ENCODE peak calls at places on chromosomes 12 and 14, in eight cellular contexts. One of them, this sample, is unnamed.

GRCh38 chr14:21902561-21903199 is 229.1 kb upstream of the OR4E1 start:
- DNase-seq in T follicular helper cell: peak; percentile 6
- DNase-seq in Daoy: peak; percentile 17
- DNase-seq in T47D: no peak
- DNase-seq in activated CD4-positive, alpha-beta T cell treated with anti-CD3 and anti-CD28 coated beads, Interleukin-2, amount 50 U/mL, for 24 hours: no peak
- DNase-seq in non-pigmented ciliary epithelial cell: no peak
- DNase-seq in Caki2: no peak
- DNase-seq in HEK293T: no peak
- DNase-seq in this sample: peak; percentile 8

GRCh38 chr12:16520328-16520727 is 85.6 kb downstream of the LMO3 start:
- DNase-seq in T follicular helper cell: no peak
- DNase-seq in Daoy: peak; percentile 10
- DNase-seq in T47D: no peak
- DNase-seq in activated CD4-positive, alpha-beta T cell treated with anti-CD3 and anti-CD28 coated beads, Interleukin-2, amount 50 U/mL, for 24 hours: no peak
- DNase-seq in non-pigmented ciliary epithelial cell: no peak
- DNase-seq in Caki2: no peak
- DNase-seq in HEK293T: no peak
- DNase-seq in this sample: peak; percentile 2

GRCh38 chr12:123265851-123266678 is 5.6 kb downstream of the CDK2AP1 start:
- DNase-seq in T follicular helper cell: no peak
- DNase-seq in Daoy: no peak
- DNase-seq in T47D: no peak
- DNase-seq in activated CD4-positive, alpha-beta T cell treated with anti-CD3 and anti-CD28 coated beads, Interleukin-2, amount 50 U/mL, for 24 hours: no peak
- DNase-seq in non-pigmented ciliary epithelial cell: no peak
- DNase-seq in Caki2: no peak
- DNase-seq in HEK293T: no peak
- DNase-seq in this sample: no peak

GRCh38 chr12:32124637-32125036 is 18.0 kb downstream of the BICD1 start:
- DNase-seq in T follicular helper cell: no peak
- DNase-seq in Daoy: no peak
- DNase-seq in T47D: no peak
- DNase-seq in activated CD4-positive, alpha-beta T cell treated with anti-CD3 and anti-CD28 coated beads, Interleukin-2, amount 50 U/mL, for 24 hours: no peak
- DNase-seq in non-pigmented ciliary epithelial cell: no peak
- DNase-seq in Caki2: no peak
- DNase-seq in HEK293T: no peak
- DNase-seq in this sample: no peak

GRCh38 chr12:77388611-77389265 is 323.4 kb upstream of the E2F7 start:
- DNase-seq in T follicular helper cell: no peak
- DNase-seq in Daoy: no peak
- DNase-seq in T47D: no peak
- DNase-seq in activated CD4-positive, alpha-beta T cell treated with anti-CD3 and anti-CD28 coated beads, Interleukin-2, amount 50 U/mL, for 24 hours: no peak
- DNase-seq in non-pigmented ciliary epithelial cell: no peak
- DNase-seq in Caki2: no peak
- DNase-seq in HEK293T: no peak
- DNase-seq in this sample: no peak

GRCh38 chr14:72742682-72743195 is 151.2 kb downstream of the DPF3 start:
- DNase-seq in T follicular helper cell: no peak
- DNase-seq in Daoy: no peak
- DNase-seq in T47D: no peak
- DNase-seq in activated CD4-positive, alpha-beta T cell treated with anti-CD3 and anti-CD28 coated beads, Interleukin-2, amount 50 U/mL, for 24 hours: no peak
- DNase-seq in non-pigmented ciliary epithelial cell: no peak
- DNase-seq in Caki2: no peak
- DNase-seq in HEK293T: no peak
- DNase-seq in this sample: no peak

GRCh38 chr12:1908758-1909157 is 9.7 kb downstream of the CACNA2D4 start:
- DNase-seq in T follicular helper cell: no peak
- DNase-seq in Daoy: no peak
- DNase-seq in T47D: no peak
- DNase-seq in activated CD4-positive, alpha-beta T cell treated with anti-CD3 and anti-CD28 coated beads, Interleukin-2, amount 50 U/mL, for 24 hours: no peak
- DNase-seq in non-pigmented ciliary epithelial cell: no peak
- DNase-seq in Caki2: no peak
- DNase-seq in HEK293T: peak; percentile 2
- DNase-seq in this sample: no peak

GRCh38 chr14:92938235-92938875 is 15.4 kb downstream of the CHGA start:
- DNase-seq in T follicular helper cell: no peak
- DNase-seq in Daoy: no peak
- DNase-seq in T47D: no peak
- DNase-seq in activated CD4-positive, alpha-beta T cell treated with anti-CD3 and anti-CD28 coated beads, Interleukin-2, amount 50 U/mL, for 24 hours: no peak
- DNase-seq in non-pigmented ciliary epithelial cell: no peak
- DNase-seq in Caki2: no peak
- DNase-seq in HEK293T: no peak
- DNase-seq in this sample: no peak

GRCh38 chr12:32032205-32032810 is 73.1 kb downstream of the RESF1 start:
- DNase-seq in T follicular helper cell: no peak
- DNase-seq in Daoy: peak; percentile 49
- DNase-seq in T47D: no peak
- DNase-seq in activated CD4-positive, alpha-beta T cell treated with anti-CD3 and anti-CD28 coated beads, Interleukin-2, amount 50 U/mL, for 24 hours: no peak
- DNase-seq in non-pigmented ciliary epithelial cell: peak; percentile 24
- DNase-seq in Caki2: no peak
- DNase-seq in HEK293T: peak; percentile 30
- DNase-seq in this sample: peak; percentile 73

GRCh38 chr12:124637586-124637985 is 70.2 kb upstream of the NCOR2 start:
- DNase-seq in T follicular helper cell: no peak
- DNase-seq in Daoy: no peak
- DNase-seq in T47D: peak; percentile 35
- DNase-seq in activated CD4-positive, alpha-beta T cell treated with anti-CD3 and anti-CD28 coated beads, Interleukin-2, amount 50 U/mL, for 24 hours: no peak
- DNase-seq in non-pigmented ciliary epithelial cell: no peak
- DNase-seq in Caki2: no peak
- DNase-seq in HEK293T: no peak
- DNase-seq in this sample: no peak

GRCh38 chr12:3216097-3216496 is 138.9 kb downstream of the TSPAN9 start:
- DNase-seq in T follicular helper cell: no peak
- DNase-seq in Daoy: no peak
- DNase-seq in T47D: no peak
- DNase-seq in activated CD4-positive, alpha-beta T cell treated with anti-CD3 and anti-CD28 coated beads, Interleukin-2, amount 50 U/mL, for 24 hours: no peak
- DNase-seq in non-pigmented ciliary epithelial cell: no peak
- DNase-seq in Caki2: no peak
- DNase-seq in HEK293T: no peak
- DNase-seq in this sample: no peak

GRCh38 chr12:4141344-4142270 is 132.0 kb upstream of the CCND2 start:
- DNase-seq in T follicular helper cell: no peak
- DNase-seq in Daoy: no peak
- DNase-seq in T47D: no peak
- DNase-seq in activated CD4-positive, alpha-beta T cell treated with anti-CD3 and anti-CD28 coated beads, Interleukin-2, amount 50 U/mL, for 24 hours: no peak
- DNase-seq in non-pigmented ciliary epithelial cell: no peak
- DNase-seq in Caki2: no peak
- DNase-seq in HEK293T: no peak
- DNase-seq in this sample: no peak

GRCh38 chr14:99035712-99036593 is 236.0 kb downstream of the BCL11B start:
- DNase-seq in T follicular helper cell: no peak
- DNase-seq in Daoy: peak; percentile 97
- DNase-seq in T47D: peak; percentile 21
- DNase-seq in activated CD4-positive, alpha-beta T cell treated with anti-CD3 and anti-CD28 coated beads, Interleukin-2, amount 50 U/mL, for 24 hours: no peak
- DNase-seq in non-pigmented ciliary epithelial cell: peak; percentile 63
- DNase-seq in Caki2: peak; percentile 67
- DNase-seq in HEK293T: no peak
- DNase-seq in this sample: peak; percentile 69

GRCh38 chr14:99819514-99819913 is 26.3 kb downstream of the EML1 start:
- DNase-seq in T follicular helper cell: no peak
- DNase-seq in Daoy: no peak
- DNase-seq in T47D: no peak
- DNase-seq in activated CD4-positive, alpha-beta T cell treated with anti-CD3 and anti-CD28 coated beads, Interleukin-2, amount 50 U/mL, for 24 hours: no peak
- DNase-seq in non-pigmented ciliary epithelial cell: no peak
- DNase-seq in Caki2: no peak
- DNase-seq in HEK293T: no peak
- DNase-seq in this sample: no peak

GRCh38 chr12:12819752-12820311 is 6.7 kb downstream of the DDX47 start:
- DNase-seq in T follicular helper cell: no peak
- DNase-seq in Daoy: peak; percentile 96
- DNase-seq in T47D: peak; percentile 59
- DNase-seq in activated CD4-positive, alpha-beta T cell treated with anti-CD3 and anti-CD28 coated beads, Interleukin-2, amount 50 U/mL, for 24 hours: no peak
- DNase-seq in non-pigmented ciliary epithelial cell: peak; percentile 94
- DNase-seq in Caki2: peak; percentile 94
- DNase-seq in HEK293T: no peak
- DNase-seq in this sample: peak; percentile 99

GRCh38 chr14:94542811-94543449 is 18.3 kb upstream of the SERPINA4 start:
- DNase-seq in T follicular helper cell: no peak
- DNase-seq in Daoy: no peak
- DNase-seq in T47D: no peak
- DNase-seq in activated CD4-positive, alpha-beta T cell treated with anti-CD3 and anti-CD28 coated beads, Interleukin-2, amount 50 U/mL, for 24 hours: no peak
- DNase-seq in non-pigmented ciliary epithelial cell: no peak
- DNase-seq in Caki2: no peak
- DNase-seq in HEK293T: no peak
- DNase-seq in this sample: no peak

GRCh38 chr12:104212516-104212915 is 3.1 kb upstream of the TXNRD1 start:
- DNase-seq in T follicular helper cell: no peak
- DNase-seq in Daoy: no peak
- DNase-seq in T47D: no peak
- DNase-seq in activated CD4-positive, alpha-beta T cell treated with anti-CD3 and anti-CD28 coated beads, Interleukin-2, amount 50 U/mL, for 24 hours: no peak
- DNase-seq in non-pigmented ciliary epithelial cell: no peak
- DNase-seq in Caki2: no peak
- DNase-seq in HEK293T: no peak
- DNase-seq in this sample: peak; percentile 39

GRCh38 chr14:74546416-74546815 is 52.9 kb downstream of the ISCA2 start:
- DNase-seq in T follicular helper cell: no peak
- DNase-seq in Daoy: no peak
- DNase-seq in T47D: no peak
- DNase-seq in activated CD4-positive, alpha-beta T cell treated with anti-CD3 and anti-CD28 coated beads, Interleukin-2, amount 50 U/mL, for 24 hours: no peak
- DNase-seq in non-pigmented ciliary epithelial cell: no peak
- DNase-seq in Caki2: no peak
- DNase-seq in HEK293T: no peak
- DNase-seq in this sample: no peak

GRCh38 chr14:90644882-90645281 is 171.3 kb downstream of the TTC7B start:
- DNase-seq in T follicular helper cell: no peak
- DNase-seq in Daoy: no peak
- DNase-seq in T47D: no peak
- DNase-seq in activated CD4-positive, alpha-beta T cell treated with anti-CD3 and anti-CD28 coated beads, Interleukin-2, amount 50 U/mL, for 24 hours: no peak
- DNase-seq in non-pigmented ciliary epithelial cell: no peak
- DNase-seq in Caki2: no peak
- DNase-seq in HEK293T: no peak
- DNase-seq in this sample: peak; percentile 87

GRCh38 chr12:50221228-50222008 is 54.2 kb upstream of the CERS5 start:
- DNase-seq in T follicular helper cell: no peak
- DNase-seq in Daoy: peak; percentile 70
- DNase-seq in T47D: peak; percentile 52
- DNase-seq in activated CD4-positive, alpha-beta T cell treated with anti-CD3 and anti-CD28 coated beads, Interleukin-2, amount 50 U/mL, for 24 hours: no peak
- DNase-seq in non-pigmented ciliary epithelial cell: no peak
- DNase-seq in Caki2: peak; percentile 62
- DNase-seq in HEK293T: peak; percentile 60
- DNase-seq in this sample: peak; percentile 89

GRCh38 chr12:53953831-53954693 is 641 bp upstream of the HOXC12 start:
- DNase-seq in T follicular helper cell: no peak
- DNase-seq in Daoy: no peak
- DNase-seq in T47D: no peak
- DNase-seq in activated CD4-positive, alpha-beta T cell treated with anti-CD3 and anti-CD28 coated beads, Interleukin-2, amount 50 U/mL, for 24 hours: no peak
- DNase-seq in non-pigmented ciliary epithelial cell: no peak
- DNase-seq in Caki2: no peak
- DNase-seq in HEK293T: no peak
- DNase-seq in this sample: no peak

GRCh38 chr12:132118876-132119275 is 25.2 kb downstream of the DDX51 start:
- DNase-seq in T follicular helper cell: no peak
- DNase-seq in Daoy: no peak
- DNase-seq in T47D: no peak
- DNase-seq in activated CD4-positive, alpha-beta T cell treated with anti-CD3 and anti-CD28 coated beads, Interleukin-2, amount 50 U/mL, for 24 hours: no peak
- DNase-seq in non-pigmented ciliary epithelial cell: no peak
- DNase-seq in Caki2: no peak
- DNase-seq in HEK293T: no peak
- DNase-seq in this sample: no peak

GRCh38 chr12:47773858-47774580 is 981 bp downstream of the SLC48A1 start:
- DNase-seq in T follicular helper cell: no peak
- DNase-seq in Daoy: no peak
- DNase-seq in T47D: no peak
- DNase-seq in activated CD4-positive, alpha-beta T cell treated with anti-CD3 and anti-CD28 coated beads, Interleukin-2, amount 50 U/mL, for 24 hours: no peak
- DNase-seq in non-pigmented ciliary epithelial cell: no peak
- DNase-seq in Caki2: peak; percentile 33
- DNase-seq in HEK293T: peak; percentile 18
- DNase-seq in this sample: no peak

GRCh38 chr14:21486640-21487087 is 9.7 kb downstream of the TOX4 start:
- DNase-seq in T follicular helper cell: no peak
- DNase-seq in Daoy: no peak
- DNase-seq in T47D: no peak
- DNase-seq in activated CD4-positive, alpha-beta T cell treated with anti-CD3 and anti-CD28 coated beads, Interleukin-2, amount 50 U/mL, for 24 hours: no peak
- DNase-seq in non-pigmented ciliary epithelial cell: peak; percentile 78
- DNase-seq in Caki2: no peak
- DNase-seq in HEK293T: no peak
- DNase-seq in this sample: peak; percentile 94

GRCh38 chr12:115824936-115825602 is 452.4 kb downstream of the MED13L start:
- DNase-seq in T follicular helper cell: no peak
- DNase-seq in Daoy: no peak
- DNase-seq in T47D: no peak
- DNase-seq in activated CD4-positive, alpha-beta T cell treated with anti-CD3 and anti-CD28 coated beads, Interleukin-2, amount 50 U/mL, for 24 hours: no peak
- DNase-seq in non-pigmented ciliary epithelial cell: no peak
- DNase-seq in Caki2: no peak
- DNase-seq in HEK293T: no peak
- DNase-seq in this sample: no peak

GRCh38 chr12:94875525-94875924 is 128.0 kb downstream of the NDUFA12 start:
- DNase-seq in T follicular helper cell: no peak
- DNase-seq in Daoy: peak; percentile 65
- DNase-seq in T47D: peak; percentile 61
- DNase-seq in activated CD4-positive, alpha-beta T cell treated with anti-CD3 and anti-CD28 coated beads, Interleukin-2, amount 50 U/mL, for 24 hours: no peak
- DNase-seq in non-pigmented ciliary epithelial cell: no peak
- DNase-seq in Caki2: peak; percentile 2
- DNase-seq in HEK293T: peak; percentile 40
- DNase-seq in this sample: peak; percentile 54

GRCh38 chr14:78836777-78837176 is 666.6 kb downstream of the NRXN3 start:
- DNase-seq in T follicular helper cell: no peak
- DNase-seq in Daoy: peak; percentile 41
- DNase-seq in T47D: peak; percentile 78
- DNase-seq in activated CD4-positive, alpha-beta T cell treated with anti-CD3 and anti-CD28 coated beads, Interleukin-2, amount 50 U/mL, for 24 hours: no peak
- DNase-seq in non-pigmented ciliary epithelial cell: no peak
- DNase-seq in Caki2: peak; percentile 32
- DNase-seq in HEK293T: peak; percentile 63
- DNase-seq in this sample: peak; percentile 59

GRCh38 chr14:20802341-20803084 is at the start of gene RNASE1:
- DNase-seq in T follicular helper cell: no peak
- DNase-seq in Daoy: peak; percentile 79
- DNase-seq in T47D: no peak
- DNase-seq in activated CD4-positive, alpha-beta T cell treated with anti-CD3 and anti-CD28 coated beads, Interleukin-2, amount 50 U/mL, for 24 hours: no peak
- DNase-seq in non-pigmented ciliary epithelial cell: no peak
- DNase-seq in Caki2: no peak
- DNase-seq in HEK293T: no peak
- DNase-seq in this sample: no peak

GRCh38 chr12:8687846-8688601 is 9.8 kb upstream of the RIMKLB start:
- DNase-seq in T follicular helper cell: no peak
- DNase-seq in Daoy: peak; percentile 87
- DNase-seq in T47D: peak; percentile 68
- DNase-seq in activated CD4-positive, alpha-beta T cell treated with anti-CD3 and anti-CD28 coated beads, Interleukin-2, amount 50 U/mL, for 24 hours: no peak
- DNase-seq in non-pigmented ciliary epithelial cell: no peak
- DNase-seq in Caki2: peak; percentile 96
- DNase-seq in HEK293T: peak; percentile 24
- DNase-seq in this sample: peak; percentile 89

GRCh38 chr12:57240069-57240921 is 10.7 kb downstream of the STAC3 start:
- DNase-seq in T follicular helper cell: peak; percentile 65
- DNase-seq in Daoy: peak; percentile 66
- DNase-seq in T47D: peak; percentile 84
- DNase-seq in activated CD4-positive, alpha-beta T cell treated with anti-CD3 and anti-CD28 coated beads, Interleukin-2, amount 50 U/mL, for 24 hours: peak; percentile 56
- DNase-seq in non-pigmented ciliary epithelial cell: no peak
- DNase-seq in Caki2: peak; percentile 81
- DNase-seq in HEK293T: no peak
- DNase-seq in this sample: peak; percentile 41

GRCh38 chr14:67413806-67414769 is 2.1 kb upstream of the PLEK2 start:
- DNase-seq in T follicular helper cell: no peak
- DNase-seq in Daoy: peak; percentile 98
- DNase-seq in T47D: peak; percentile 52
- DNase-seq in activated CD4-positive, alpha-beta T cell treated with anti-CD3 and anti-CD28 coated beads, Interleukin-2, amount 50 U/mL, for 24 hours: peak; percentile 20
- DNase-seq in non-pigmented ciliary epithelial cell: peak; percentile 60
- DNase-seq in Caki2: peak; percentile 72
- DNase-seq in HEK293T: peak; percentile 36
- DNase-seq in this sample: peak; percentile 76

GRCh38 chr12:6085841-6086240 is 38.6 kb downstream of the VWF start:
- DNase-seq in T follicular helper cell: no peak
- DNase-seq in Daoy: no peak
- DNase-seq in T47D: no peak
- DNase-seq in activated CD4-positive, alpha-beta T cell treated with anti-CD3 and anti-CD28 coated beads, Interleukin-2, amount 50 U/mL, for 24 hours: no peak
- DNase-seq in non-pigmented ciliary epithelial cell: no peak
- DNase-seq in Caki2: no peak
- DNase-seq in HEK293T: no peak
- DNase-seq in this sample: no peak

GRCh38 chr12:99959549-99960170 is 25.1 kb downstream of the ANKS1B start:
- DNase-seq in T follicular helper cell: no peak
- DNase-seq in Daoy: peak; percentile 16
- DNase-seq in T47D: peak; percentile 64
- DNase-seq in activated CD4-positive, alpha-beta T cell treated with anti-CD3 and anti-CD28 coated beads, Interleukin-2, amount 50 U/mL, for 24 hours: no peak
- DNase-seq in non-pigmented ciliary epithelial cell: no peak
- DNase-seq in Caki2: peak; percentile 53
- DNase-seq in HEK293T: no peak
- DNase-seq in this sample: peak; percentile 61

GRCh38 chr12:32568241-32568640 is 110.9 kb upstream of the DNM1L start:
- DNase-seq in T follicular helper cell: no peak
- DNase-seq in Daoy: peak; percentile 80
- DNase-seq in T47D: no peak
- DNase-seq in activated CD4-positive, alpha-beta T cell treated with anti-CD3 and anti-CD28 coated beads, Interleukin-2, amount 50 U/mL, for 24 hours: no peak
- DNase-seq in non-pigmented ciliary epithelial cell: peak; percentile 82
- DNase-seq in Caki2: no peak
- DNase-seq in HEK293T: no peak
- DNase-seq in this sample: peak; percentile 93

This sample was measured in iris pigment epithelial cell.